ENCODE peak calls at places on chromosomes 2 and 18, in six cellular contexts. V is adrenal gland, Y is prostate gland, B is K562, R is stomach, I is transverse colon. S is an unnamed sample.

GRCh38 chr2:239535413-239535790 is 134.6 kb upstream of the HDAC4 start:
- DNase-seq in V (no peak), Y (no peak), B (no peak), R (no peak), I (no peak), S (no peak)

GRCh38 chr2:108423067-108423466 is 25.9 kb upstream of the GCC2 start:
- DNase-seq in V (no peak), Y (no peak), B (no peak), R (no peak), I (no peak), S (no peak)

GRCh38 chr2:191221666-191222065 is 23.5 kb upstream of the MYO1B start:
- DNase-seq in V (no peak), Y (no peak), B (no peak), R (no peak), I (no peak), S (no peak)

GRCh38 chr2:19419211-19419880 is 60.9 kb upstream of the OSR1 start:
- DNase-seq in V (no peak), Y (no peak), B (no peak), R (no peak), I (no peak), S (no peak)

GRCh38 chr2:44005831-44006230 is 10.0 kb upstream of the LRPPRC start:
- DNase-seq in V (no peak), Y (no peak), B (no peak), R (no peak), I (no peak), S (no peak)

GRCh38 chr2:20647764-20648164 is 3.1 kb downstream of the HS1BP3 start:
- DNase-seq in V (no peak), Y (no peak), B (no peak), R (no peak), I (no peak), S (no peak)

GRCh38 chr2:162308747-162309503 is 9.6 kb downstream of the IFIH1 start:
- DNase-seq in V (no peak), Y (no peak), B (no peak), R (no peak), I (no peak), S (no peak)

GRCh38 chr2:95670686-95671085 is 78.9 kb downstream of the TRIM43 start:
- DNase-seq in V (no peak), Y (no peak), B (no peak), R (no peak), I (no peak), S (no peak)

GRCh38 chr18:3234457-3234856 is 13.1 kb upstream of the MYL12A start:
- DNase-seq in V (no peak), Y (no peak), B (no peak), R (no peak), I (no peak), S (no peak)

GRCh38 chr2:46849080-46849715 is 66.4 kb downstream of the MCFD2 start:
- DNase-seq in V (no peak), Y (no peak), B (peak; percentile 39), R (no peak), I (peak; percentile 71), S (no peak)

GRCh38 chr18:37452697-37453385 is 112.8 kb downstream of the CELF4 start:
- DNase-seq in V (no peak), Y (peak; percentile 17), B (no peak), R (no peak), I (no peak), S (no peak)

GRCh38 chr2:33588246-33588645 is 10.9 kb downstream of the FAM98A start:
- DNase-seq in V (no peak), Y (no peak), B (no peak), R (no peak), I (no peak), S (no peak)

GRCh38 chr2:159125858-159126257 is 157.4 kb downstream of the TANC1 start:
- DNase-seq in V (no peak), Y (no peak), B (no peak), R (no peak), I (no peak), S (no peak)

GRCh38 chr2:46269545-46270273 is 27.5 kb upstream of the EPAS1 start:
- DNase-seq in V (no peak), Y (no peak), B (peak; percentile 22), R (no peak), I (no peak), S (peak; percentile 39)

GRCh38 chr2:111046670-111047069 is 74.0 kb upstream of the BCL2L11 start:
- DNase-seq in V (no peak), Y (no peak), B (no peak), R (no peak), I (no peak), S (peak; percentile 53)

GRCh38 chr2:110101280-110101844 is 14.3 kb downstream of the MALL start:
- DNase-seq in V (peak; percentile 97), Y (peak; percentile 96), B (no peak), R (peak; percentile 91), I (peak; percentile 94), S (peak; percentile 94)

GRCh38 chr2:147763861-147764260 is 81.0 kb upstream of the ACVR2A start:
- DNase-seq in V (no peak), Y (no peak), B (no peak), R (no peak), I (no peak), S (no peak)

GRCh38 chr2:160224060-160224459 is 24.0 kb upstream of the ITGB6 start:
- DNase-seq in V (peak; percentile 59), Y (no peak), B (peak; percentile 21), R (no peak), I (no peak), S (no peak)

GRCh38 chr2:160226367-160226766 is 26.3 kb upstream of the ITGB6 start:
- DNase-seq in V (no peak), Y (no peak), B (no peak), R (no peak), I (no peak), S (no peak)

GRCh38 chr2:160224507-160224906 is 24.4 kb upstream of the ITGB6 start:
- DNase-seq in V (no peak), Y (no peak), B (no peak), R (no peak), I (no peak), S (no peak)

GRCh38 chr2:160227252-160227651 is 27.2 kb upstream of the ITGB6 start:
- DNase-seq in V (peak; percentile 37), Y (no peak), B (no peak), R (no peak), I (peak; percentile 14), S (no peak)

DNA sequence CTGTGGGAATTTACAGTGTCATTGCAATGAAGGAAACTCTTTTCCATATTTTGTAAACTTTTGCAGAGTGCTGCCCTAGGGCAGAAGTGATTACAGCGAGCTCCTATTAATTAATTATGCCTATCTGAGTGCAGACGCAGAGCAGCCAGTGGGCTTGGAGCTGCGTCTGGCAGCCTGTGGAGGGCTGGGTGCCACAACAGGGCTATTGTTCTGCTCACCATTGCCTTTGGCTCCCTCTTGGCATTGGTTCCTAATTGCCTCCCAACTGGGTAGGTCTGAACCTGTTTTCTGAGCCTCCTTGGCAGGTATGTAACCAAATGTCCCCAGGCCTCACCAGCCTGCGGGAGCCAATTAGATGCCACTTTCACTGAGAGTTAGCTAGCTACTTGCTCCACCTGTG is 25.6 kb upstream of the ITGB6 start:
- DNase-seq in V (no peak), Y (peak; percentile 78), B (no peak), R (peak; percentile 51), I (peak; percentile 27), S (no peak)
- H3K36me3 ChIP-seq in V (no peaks in the 10 kb centered on the region), Y (no peaks in the 10 kb centered on the region), B (no peaks in the 10 kb centered on the region), R (no peaks in the 10 kb centered on the region), I (no peaks in the 10 kb centered on the region), S (no peaks in the 10 kb centered on the region)

DNA sequence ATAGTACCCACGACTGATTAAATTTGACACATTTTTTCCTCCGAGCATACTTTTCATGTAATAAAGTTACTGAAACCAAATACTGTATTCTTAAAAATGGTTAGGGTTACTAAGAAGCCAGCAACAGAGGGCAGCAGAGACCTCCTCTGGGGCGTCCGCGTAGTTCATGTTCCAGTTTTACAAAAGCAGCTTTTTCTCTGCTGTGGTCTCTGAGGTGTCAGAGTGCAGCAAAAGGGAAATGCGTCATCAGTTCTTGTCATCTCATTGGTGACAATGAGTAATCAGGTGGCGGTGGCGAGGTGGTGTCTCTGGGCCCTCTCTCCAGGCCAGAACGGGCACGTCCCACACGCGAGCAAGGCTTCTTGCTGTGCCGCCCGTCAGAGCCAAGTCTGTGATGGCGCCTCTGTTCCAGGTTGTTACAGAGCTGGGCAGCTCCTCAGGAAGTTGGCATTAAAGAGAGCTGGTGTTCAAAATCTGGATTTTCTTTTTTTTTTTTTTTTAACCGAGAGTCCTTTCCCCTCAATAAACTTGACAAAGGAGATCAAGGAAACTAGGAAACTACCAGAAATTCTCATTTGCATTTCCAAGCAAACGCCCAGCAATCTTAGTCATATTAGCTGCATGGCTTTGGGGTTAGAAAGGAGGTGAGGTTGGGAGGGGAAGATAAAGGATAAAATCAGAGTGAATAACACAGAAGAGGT is 98.6 kb upstream of the BZW1 start:
- DNase-seq in V (peak; percentile 97), Y (peak; percentile 77), B (peak; percentile 70), R (peak; percentile 86), I (peak; percentile 90), S (peak; percentile 94)
- TF ChIP-seq POLR2A in V (peak; percentile 42), Y (peak; percentile 65), B (peak; percentile 70), R (peak; percentile 27), I (peak; percentile 86), S (no peak)

DNA sequence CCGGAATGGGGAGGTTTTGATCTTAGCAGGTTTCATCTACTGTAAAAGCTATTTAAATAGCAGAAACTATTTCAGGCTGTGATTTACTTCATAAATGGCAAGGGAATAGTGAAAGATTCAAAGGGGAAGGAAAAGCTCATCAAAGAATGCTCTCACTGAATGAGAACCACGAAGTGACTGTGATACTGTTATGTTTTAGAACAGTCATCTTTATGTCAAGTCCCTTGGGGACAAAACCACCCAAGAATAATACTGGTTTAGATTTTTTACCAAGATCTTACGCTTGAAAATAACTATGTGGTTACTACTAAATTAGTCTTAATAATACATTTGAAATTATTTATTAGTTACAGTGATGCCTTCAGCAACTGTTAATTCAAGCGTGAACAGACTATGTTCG is 28.1 kb downstream of the FARSB start:
- DNase-seq in V (no peak), Y (no peak), B (no peak), R (no peak), I (no peak), S (no peak)
- H3K36me3 ChIP-seq in V (peaks cover 66% of the 10 kb centered on the region), Y (no peaks in the 10 kb centered on the region), B (peaks cover 94% of the 10 kb centered on the region), R (peaks cover 98% of the 10 kb centered on the region), I (peaks cover 49% of the 10 kb centered on the region), S (peaks cover 30% of the 10 kb centered on the region)

DNA sequence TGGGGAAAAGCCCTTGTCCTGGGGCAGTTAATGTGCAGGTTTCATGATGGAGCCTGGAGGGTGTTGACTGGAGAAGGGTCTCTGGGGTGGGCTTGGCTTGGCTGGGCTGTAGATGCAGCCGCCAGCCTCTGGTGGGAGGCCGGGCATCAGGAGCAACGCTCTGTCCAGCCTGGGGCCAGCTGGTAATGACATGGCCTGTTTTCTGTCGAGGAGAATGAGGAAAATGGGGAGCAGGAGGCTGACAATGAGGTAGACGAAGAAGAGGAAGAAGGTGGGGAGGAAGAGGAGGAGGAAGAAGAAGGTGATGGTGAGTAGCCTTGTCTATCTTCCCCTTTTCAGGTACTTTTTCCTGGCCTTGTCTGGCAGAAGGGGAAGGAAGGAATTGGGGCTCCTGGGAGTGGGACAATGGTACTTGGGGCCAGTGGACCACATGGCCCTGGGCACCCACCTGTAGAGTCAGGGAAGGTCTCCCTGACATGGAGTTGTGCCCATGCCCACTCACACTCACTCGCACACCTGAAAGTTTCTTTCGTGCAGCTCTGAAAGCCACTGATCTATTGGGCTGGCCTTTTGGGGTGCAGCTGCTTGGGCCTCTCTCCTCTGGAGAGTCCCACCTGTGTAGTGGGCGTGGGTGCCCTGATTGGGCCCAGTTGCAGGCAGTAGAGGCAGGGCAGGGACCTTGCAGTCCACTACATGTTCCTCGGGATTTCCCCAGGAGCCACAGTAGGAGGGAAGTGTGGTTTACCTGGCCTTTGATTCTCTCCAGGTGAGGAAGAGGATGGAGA is 3.5 kb downstream of the PTMA start:
- DNase-seq in V (no peak), Y (no peak), B (no peak), R (no peak), I (peak; percentile 28), S (no peak)
- TF ChIP-seq POLR2A in V (no peak), Y (no peak), B (peak; percentile 30), R (no peak), I (no peak), S (no peak)

S was measured in esophagus muscularis mucosa.